ENCODE peak calls at places on chromosomes 11 and 22, in eight cellular contexts. One of them, this sample, is unnamed.

GRCh38 chr11:65524747-65525658 is at the start of gene SCYL1:
- DNase-seq in RPMI7951: peak; percentile 74
- DNase-seq in caudate nucleus: peak; percentile 85
- DNase-seq in GM23248: peak; percentile 92
- DNase-seq in DMS153: no peak
- DNase-seq in nephron progenitor cell: peak; percentile 83
- DNase-seq in head of caudate nucleus: peak; percentile 89
- DNase-seq in NCI-H1694 treated with DMSO at 0.1 percent for 48 hours: peak; percentile 46
- DNase-seq in this sample: peak; percentile 28

GRCh38 chr22:31537019-31537535 is 40.7 kb downstream of the SFI1 start:
- DNase-seq in RPMI7951: no peak
- DNase-seq in caudate nucleus: no peak
- DNase-seq in GM23248: no peak
- DNase-seq in DMS153: no peak
- DNase-seq in nephron progenitor cell: no peak
- DNase-seq in head of caudate nucleus: no peak
- DNase-seq in NCI-H1694 treated with DMSO at 0.1 percent for 48 hours: no peak
- DNase-seq in this sample: no peak

GRCh38 chr11:72875736-72876135 is 61.5 kb downstream of the ATG16L2 start:
- DNase-seq in RPMI7951: no peak
- DNase-seq in caudate nucleus: no peak
- DNase-seq in GM23248: no peak
- DNase-seq in DMS153: no peak
- DNase-seq in nephron progenitor cell: no peak
- DNase-seq in head of caudate nucleus: no peak
- DNase-seq in NCI-H1694 treated with DMSO at 0.1 percent for 48 hours: no peak
- DNase-seq in this sample: no peak

GRCh38 chr22:20297414-20298109 is 22.3 kb downstream of the DGCR6L start:
- DNase-seq in RPMI7951: no peak
- DNase-seq in caudate nucleus: no peak
- DNase-seq in GM23248: no peak
- DNase-seq in DMS153: no peak
- DNase-seq in nephron progenitor cell: no peak
- DNase-seq in head of caudate nucleus: no peak
- DNase-seq in NCI-H1694 treated with DMSO at 0.1 percent for 48 hours: no peak
- DNase-seq in this sample: no peak

GRCh38 chr11:66728760-66729385 is at the start of gene SPTBN2:
- DNase-seq in RPMI7951: no peak
- DNase-seq in caudate nucleus: peak; percentile 49
- DNase-seq in GM23248: peak; percentile 18
- DNase-seq in DMS153: no peak
- DNase-seq in nephron progenitor cell: peak; percentile 50
- DNase-seq in head of caudate nucleus: peak; percentile 81
- DNase-seq in NCI-H1694 treated with DMSO at 0.1 percent for 48 hours: no peak
- DNase-seq in this sample: no peak

GRCh38 chr11:35029979-35030378 is 109.0 kb upstream of the CD44 start:
- DNase-seq in RPMI7951: peak; percentile 83
- DNase-seq in caudate nucleus: no peak
- DNase-seq in GM23248: peak; percentile 97
- DNase-seq in DMS153: no peak
- DNase-seq in nephron progenitor cell: no peak
- DNase-seq in head of caudate nucleus: no peak
- DNase-seq in NCI-H1694 treated with DMSO at 0.1 percent for 48 hours: no peak
- DNase-seq in this sample: peak; percentile 89

GRCh38 chr11:20669833-20670684 is 673 bp downstream of the NELL1 start:
- DNase-seq in RPMI7951: no peak
- DNase-seq in caudate nucleus: no peak
- DNase-seq in GM23248: no peak
- DNase-seq in DMS153: no peak
- DNase-seq in nephron progenitor cell: peak; percentile 55
- DNase-seq in head of caudate nucleus: no peak
- DNase-seq in NCI-H1694 treated with DMSO at 0.1 percent for 48 hours: no peak
- DNase-seq in this sample: no peak

GRCh38 chr22:18070556-18071306 is 7.1 kb upstream of the PEX26 start:
- DNase-seq in RPMI7951: no peak
- DNase-seq in caudate nucleus: no peak
- DNase-seq in GM23248: no peak
- DNase-seq in DMS153: peak; percentile 59
- DNase-seq in nephron progenitor cell: no peak
- DNase-seq in head of caudate nucleus: no peak
- DNase-seq in NCI-H1694 treated with DMSO at 0.1 percent for 48 hours: no peak
- DNase-seq in this sample: no peak

This sample was measured in A172.